ENCODE peak calls at places on chromosomes 11 and 22, in eight cellular contexts. P is NCI-H82; M is NCI-H748 treated with DMSO at 0.1 percent for 48 hours; Q is stimulated activated CD8-positive, alpha-beta memory T cell treated with anti-CD3 and anti-CD28 coated beads, Interleukin-12 subunit alpha, Interleukin-12 subunit beta, amount 100 ng/mL, for 4 hours; V is cardiac muscle cell; S is HFFc6; G is NCI-H1694; D is GDM1. L is an unnamed sample.

GRCh38 chr11:124898711-124899110 is 1.0 kb upstream of the ROBO4 start:
- DNase-seq in G (no peak), Q (no peak), S (no peak), M (no peak), D (no peak), P (no peak), V (no peak), L (no peak)

GRCh38 chr11:108961095-108961494 is 296.2 kb downstream of the DDX10 start:
- DNase-seq in V (no peak), Q (no peak), P (no peak), S (no peak), D (peak; percentile 31), G (no peak), M (no peak), L (no peak)

GRCh38 chr11:126115820-126116319 is 53.2 kb upstream of the CDON start:
- DNase-seq in G (no peak), M (peak; percentile 87), V (no peak), D (no peak), P (peak; percentile 76), S (peak; percentile 74), Q (no peak), L (peak; percentile 71)

GRCh38 chr11:79335681-79336080 is 105.1 kb downstream of the TENM4 start:
- DNase-seq in G (no peak), Q (no peak), V (peak; percentile 1), M (no peak), D (no peak), S (no peak), P (peak; percentile 31), L (no peak)

GRCh38 chr11:10703544-10703943 is 10.0 kb upstream of the IRAG1 start:
- DNase-seq in V (no peak), M (no peak), P (no peak), S (no peak), D (no peak), Q (no peak), G (no peak), L (no peak)

GRCh38 chr11:128931661-128932060 is 11.0 kb downstream of the TP53AIP1 start:
- DNase-seq in Q (no peak), G (no peak), M (no peak), V (peak; percentile 48), P (peak; percentile 66), D (no peak), S (no peak), L (peak; percentile 65)

GRCh38 chr11:57646756-57647303 is 2.9 kb downstream of the YPEL4 start:
- DNase-seq in M (no peak), P (peak; percentile 25), V (no peak), S (no peak), D (no peak), Q (no peak), G (no peak), L (peak; percentile 48)

GRCh38 chr11:73158356-73159051 is 16.4 kb upstream of the FCHSD2 start:
- DNase-seq in S (peak; percentile 61), V (no peak), D (no peak), M (no peak), G (no peak), Q (no peak), P (no peak), L (peak; percentile 28)

GRCh38 chr11:95924414-95924760 is 480 bp upstream of the MTMR2 start:
- DNase-seq in S (peak; percentile 15), P (peak; percentile 47), V (peak; percentile 31), D (no peak), G (no peak), Q (no peak), M (no peak), L (peak; percentile 60)

GRCh38 chr11:27718346-27718852 is 18.1 kb upstream of the BDNF start:
- DNase-seq in P (peak; percentile 96), Q (no peak), S (peak; percentile 88), M (peak; percentile 34), V (peak; percentile 35), G (peak; percentile 22), D (no peak), L (peak; percentile 76)

GRCh38 chr11:134615041-134615615 is 203.1 kb upstream of the B3GAT1 start:
- DNase-seq in Q (no peak), V (no peak), D (no peak), P (no peak), G (no peak), S (no peak), M (no peak), L (no peak)

GRCh38 chr11:97893612-97894011 is 1127.1 kb upstream of the CNTN5 start:
- DNase-seq in Q (no peak), D (no peak), G (peak; percentile 23), M (no peak), P (peak; percentile 0), S (no peak), V (no peak), L (no peak)

GRCh38 chr11:119087747-119088241 is 3.1 kb downstream of the HMBS start:
- DNase-seq in M (no peak), S (no peak), D (no peak), Q (no peak), P (no peak), G (no peak), V (no peak), L (no peak)

GRCh38 chr22:21679383-21679782 is 13.6 kb downstream of the PPIL2 start:
- DNase-seq in Q (no peak), M (no peak), S (no peak), V (no peak), G (no peak), P (no peak), D (no peak), L (no peak)

GRCh38 chr11:80155412-80156017 is 714.7 kb upstream of the TENM4 start:
- DNase-seq in D (no peak), P (peak; percentile 66), Q (no peak), M (peak; percentile 61), G (no peak), V (peak; percentile 45), S (peak; percentile 9), L (peak; percentile 14)

L was measured in NCI-H146.